ENCODE peak calls at places on chromosomes 5 and 9, in four cellular contexts. One of them, this sample, is unnamed.

GRCh38 chr9:95649801-95650213 is 133.0 kb upstream of the PTCH1 start:
- DNase-seq in psoas muscle: no peak
- DNase-seq in endothelial cell of umbilical vein: no peak
- DNase-seq in A549: no peak
- DNase-seq in this sample: no peak

GRCh38 chr5:71456362-71456743 is 902 bp downstream of the BDP1 start:
- DNase-seq in endothelial cell of umbilical vein: no peak
- DNase-seq in A549: no peak
- DNase-seq in psoas muscle: no peak
- DNase-seq in this sample: no peak

GRCh38 chr5:534006-534742 is 9.9 kb upstream of the SLC9A3 start:
- DNase-seq in psoas muscle: no peak
- DNase-seq in endothelial cell of umbilical vein: no peak
- DNase-seq in A549: no peak
- DNase-seq in this sample: no peak

GRCh38 chr9:106864533-106865143 is 1.7 kb downstream of the ZNF462 start:
- DNase-seq in A549: no peak
- DNase-seq in psoas muscle: no peak
- DNase-seq in endothelial cell of umbilical vein: peak; percentile 56
- DNase-seq in this sample: peak; percentile 68

GRCh38 chr9:17472126-17472525 is 106.7 kb upstream of the SH3GL2 start:
- DNase-seq in psoas muscle: no peak
- DNase-seq in A549: no peak
- DNase-seq in endothelial cell of umbilical vein: no peak
- DNase-seq in this sample: peak; percentile 11

GRCh38 chr5:149675467-149676201 is 54.5 kb upstream of the PPARGC1B start:
- DNase-seq in psoas muscle: no peak
- DNase-seq in endothelial cell of umbilical vein: peak; percentile 47
- DNase-seq in A549: no peak
- DNase-seq in this sample: peak; percentile 40

GRCh38 chr9:116318463-116319271 is 165.1 kb downstream of the PAPPA start:
- DNase-seq in endothelial cell of umbilical vein: no peak
- DNase-seq in A549: no peak
- DNase-seq in psoas muscle: peak; percentile 75
- DNase-seq in this sample: no peak

GRCh38 chr9:4397917-4398316 is 92.4 kb upstream of the SLC1A1 start:
- DNase-seq in psoas muscle: no peak
- DNase-seq in A549: no peak
- DNase-seq in endothelial cell of umbilical vein: no peak
- DNase-seq in this sample: no peak

GRCh38 chr9:20683351-20684034 is 566 bp upstream of the FOCAD start:
- DNase-seq in endothelial cell of umbilical vein: peak; percentile 82
- DNase-seq in psoas muscle: peak; percentile 77
- DNase-seq in A549: peak; percentile 45
- DNase-seq in this sample: peak; percentile 24

DNA sequence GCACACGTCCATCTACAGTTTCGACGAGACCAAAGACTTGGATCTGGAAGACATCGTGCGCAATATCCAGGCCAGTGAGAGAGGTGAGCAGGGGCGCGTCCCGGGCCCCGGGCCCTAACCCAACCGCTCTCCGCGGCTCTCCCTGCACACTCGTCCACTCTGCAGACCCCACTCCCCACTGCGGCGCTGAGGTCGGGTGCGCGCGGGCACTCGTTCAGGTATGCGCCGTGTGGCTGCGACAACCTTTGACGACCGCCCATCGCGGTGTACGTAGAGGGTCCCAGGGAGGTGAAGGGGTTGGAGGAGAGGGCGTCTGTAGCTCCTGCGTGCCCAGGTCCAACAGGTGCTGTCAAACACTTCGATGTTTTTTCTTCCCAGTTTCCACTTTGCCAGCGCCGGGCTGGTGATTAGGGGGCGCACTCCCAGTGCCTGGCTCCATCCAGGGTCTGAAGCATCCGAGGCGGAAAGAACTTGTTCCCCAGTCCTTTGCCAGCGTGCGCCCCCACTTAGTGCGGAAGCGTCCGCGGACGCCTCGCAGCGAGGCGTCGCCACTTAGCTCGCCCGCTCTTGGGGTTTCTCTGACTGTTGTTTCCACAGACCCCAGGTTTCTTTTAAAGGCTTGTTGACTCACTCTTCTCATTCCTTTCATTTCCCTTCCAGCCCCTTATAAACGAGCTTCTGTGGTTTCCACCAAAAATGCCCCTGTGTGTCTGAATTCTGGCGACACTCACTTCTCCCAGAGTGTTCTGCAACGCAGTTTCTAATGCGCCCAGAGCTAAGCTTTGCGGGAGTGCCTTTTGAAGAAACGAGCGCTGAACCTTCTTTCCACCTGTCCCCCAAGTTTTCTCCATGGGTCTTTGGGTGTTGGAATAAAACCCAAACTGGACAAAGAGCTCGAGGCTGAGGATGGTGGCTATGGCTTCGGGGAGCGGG is 1.6 kb downstream of the NPR3 start:
- DNase-seq in endothelial cell of umbilical vein: no peak
- DNase-seq in psoas muscle: no peak
- DNase-seq in A549: no peak
- DNase-seq in this sample: peak; percentile 16
- H3K27ac ChIP-seq in endothelial cell of umbilical vein: no peak overlapping the region
- H3K27ac ChIP-seq in psoas muscle: no peak overlapping the region
- H3K27ac ChIP-seq in A549: peak overlapping the region; percentile 83
- H3K27ac ChIP-seq in this sample: no peak overlapping the region

GRCh38 chr5:10826971-10827370 is 65.9 kb upstream of the DAP start:
- DNase-seq in A549: no peak
- DNase-seq in endothelial cell of umbilical vein: no peak
- DNase-seq in psoas muscle: no peak
- DNase-seq in this sample: no peak

GRCh38 chr5:10827571-10827970 is 66.5 kb upstream of the DAP start:
- DNase-seq in psoas muscle: no peak
- DNase-seq in A549: no peak
- DNase-seq in endothelial cell of umbilical vein: no peak
- DNase-seq in this sample: no peak

GRCh38 chr5:10828241-10828640 is 67.2 kb upstream of the DAP start:
- DNase-seq in A549: no peak
- DNase-seq in endothelial cell of umbilical vein: no peak
- DNase-seq in psoas muscle: no peak
- DNase-seq in this sample: no peak

GRCh38 chr5:10831416-10831815 is 70.4 kb upstream of the DAP start:
- DNase-seq in psoas muscle: no peak
- DNase-seq in endothelial cell of umbilical vein: no peak
- DNase-seq in A549: no peak
- DNase-seq in this sample: no peak

GRCh38 chr5:10825897-10826644 is 65.0 kb upstream of the DAP start:
- DNase-seq in endothelial cell of umbilical vein: no peak
- DNase-seq in A549: no peak
- DNase-seq in psoas muscle: no peak
- DNase-seq in this sample: no peak
- TF ChIP-seq CTCF in endothelial cell of umbilical vein: no peak
- TF ChIP-seq CTCF in A549: no peak
- TF ChIP-seq CTCF in psoas muscle: no peak
- TF ChIP-seq CTCF in this sample: peak; percentile 28

GRCh38 chr9:33166263-33167083 is 663 bp downstream of the B4GALT1 start:
- DNase-seq in psoas muscle: peak; percentile 85
- DNase-seq in A549: no peak
- DNase-seq in endothelial cell of umbilical vein: peak; percentile 40
- DNase-seq in this sample: no peak
- H3K4me1 ChIP-seq in psoas muscle: peaks cover 44% of the 10 kb centered on the region
- H3K4me1 ChIP-seq in A549: peaks cover 48% of the 10 kb centered on the region
- H3K4me1 ChIP-seq in endothelial cell of umbilical vein: peaks cover 35% of the 10 kb centered on the region
- H3K4me1 ChIP-seq in this sample: peaks cover 26% of the 10 kb centered on the region

GRCh38 chr5:141127305-141127704 is 5.7 kb downstream of the PCDHB4 start:
- DNase-seq in A549: no peak
- DNase-seq in endothelial cell of umbilical vein: no peak
- DNase-seq in psoas muscle: no peak
- DNase-seq in this sample: no peak
- H3K27ac ChIP-seq in A549: no peak overlapping the region
- H3K27ac ChIP-seq in endothelial cell of umbilical vein: no peak overlapping the region
- H3K27ac ChIP-seq in psoas muscle: no peak overlapping the region
- H3K27ac ChIP-seq in this sample: no peak overlapping the region

GRCh38 chr5:168269950-168270349 is 21.5 kb upstream of the WWC1 start:
- DNase-seq in psoas muscle: no peak
- DNase-seq in A549: peak; percentile 56
- DNase-seq in endothelial cell of umbilical vein: no peak
- DNase-seq in this sample: no peak
- TF ChIP-seq CTCF in psoas muscle: no peak
- TF ChIP-seq CTCF in A549: no peak
- TF ChIP-seq CTCF in endothelial cell of umbilical vein: no peak
- TF ChIP-seq CTCF in this sample: no peak

DNA sequence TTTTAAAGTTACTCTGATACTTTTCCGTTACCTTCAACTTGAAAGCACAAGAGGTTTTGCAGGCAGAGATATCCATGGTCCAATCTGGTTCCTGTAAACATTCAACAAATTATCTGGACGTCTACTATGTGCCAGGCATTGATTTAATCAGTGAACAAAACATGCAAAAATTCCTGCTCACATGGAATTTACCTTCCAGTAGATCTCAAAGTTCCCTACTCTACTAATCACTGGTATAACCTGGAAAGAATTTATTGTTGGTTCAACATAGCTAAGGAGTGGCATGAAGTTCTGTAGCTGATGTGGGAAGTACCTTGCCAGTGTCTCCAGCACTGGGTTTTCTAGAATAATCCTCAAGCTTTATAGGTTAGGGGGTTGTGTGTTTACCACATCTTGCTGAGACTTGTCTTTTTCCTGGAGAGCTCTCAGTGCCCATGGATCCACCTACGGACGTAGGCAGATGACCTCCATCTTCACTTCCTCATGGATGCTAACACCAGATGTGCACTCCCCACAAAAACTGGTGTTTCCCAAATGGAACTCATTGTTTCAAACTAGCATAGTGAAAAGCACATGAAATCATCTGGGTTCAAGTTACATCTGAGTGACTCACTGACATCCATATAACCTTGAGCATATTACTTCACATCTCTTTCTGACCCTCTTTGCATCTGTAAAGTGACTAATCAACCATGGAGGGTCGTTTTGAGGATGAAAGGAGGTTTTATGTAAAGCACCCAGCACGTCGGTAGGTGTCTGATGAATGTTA is 10.0 kb downstream of the OCLN start:
- DNase-seq in A549: no peak
- DNase-seq in psoas muscle: no peak
- DNase-seq in endothelial cell of umbilical vein: peak; percentile 52
- DNase-seq in this sample: peak; percentile 91
- H3K4me1 ChIP-seq in A549: peaks cover 49% of the 10 kb centered on the region
- H3K4me1 ChIP-seq in psoas muscle: no peaks in the 10 kb centered on the region
- H3K4me1 ChIP-seq in endothelial cell of umbilical vein: peaks cover 17% of the 10 kb centered on the region
- H3K4me1 ChIP-seq in this sample: peaks cover 20% of the 10 kb centered on the region

GRCh38 chr5:97002983-97003382 is 67.1 kb downstream of the LNPEP start:
- DNase-seq in psoas muscle: no peak
- DNase-seq in A549: no peak
- DNase-seq in endothelial cell of umbilical vein: no peak
- DNase-seq in this sample: no peak

GRCh38 chr5:97000391-97000790 is 64.5 kb downstream of the LNPEP start:
- DNase-seq in A549: peak; percentile 1
- DNase-seq in psoas muscle: no peak
- DNase-seq in endothelial cell of umbilical vein: no peak
- DNase-seq in this sample: no peak

GRCh38 chr5:96995419-96995818 is 59.5 kb downstream of the LNPEP start:
- DNase-seq in psoas muscle: no peak
- DNase-seq in A549: no peak
- DNase-seq in endothelial cell of umbilical vein: no peak
- DNase-seq in this sample: no peak

GRCh38 chr5:96997265-96997859 is 61.5 kb downstream of the LNPEP start:
- DNase-seq in psoas muscle: no peak
- DNase-seq in endothelial cell of umbilical vein: peak; percentile 66
- DNase-seq in A549: peak; percentile 64
- DNase-seq in this sample: no peak

GRCh38 chr5:96999856-97000255 is 64.0 kb downstream of the LNPEP start:
- DNase-seq in A549: no peak
- DNase-seq in psoas muscle: no peak
- DNase-seq in endothelial cell of umbilical vein: no peak
- DNase-seq in this sample: no peak
- H3K27ac ChIP-seq in A549: no peak overlapping the region
- H3K27ac ChIP-seq in psoas muscle: no peak overlapping the region
- H3K27ac ChIP-seq in endothelial cell of umbilical vein: no peak overlapping the region
- H3K27ac ChIP-seq in this sample: no peak overlapping the region

DNA sequence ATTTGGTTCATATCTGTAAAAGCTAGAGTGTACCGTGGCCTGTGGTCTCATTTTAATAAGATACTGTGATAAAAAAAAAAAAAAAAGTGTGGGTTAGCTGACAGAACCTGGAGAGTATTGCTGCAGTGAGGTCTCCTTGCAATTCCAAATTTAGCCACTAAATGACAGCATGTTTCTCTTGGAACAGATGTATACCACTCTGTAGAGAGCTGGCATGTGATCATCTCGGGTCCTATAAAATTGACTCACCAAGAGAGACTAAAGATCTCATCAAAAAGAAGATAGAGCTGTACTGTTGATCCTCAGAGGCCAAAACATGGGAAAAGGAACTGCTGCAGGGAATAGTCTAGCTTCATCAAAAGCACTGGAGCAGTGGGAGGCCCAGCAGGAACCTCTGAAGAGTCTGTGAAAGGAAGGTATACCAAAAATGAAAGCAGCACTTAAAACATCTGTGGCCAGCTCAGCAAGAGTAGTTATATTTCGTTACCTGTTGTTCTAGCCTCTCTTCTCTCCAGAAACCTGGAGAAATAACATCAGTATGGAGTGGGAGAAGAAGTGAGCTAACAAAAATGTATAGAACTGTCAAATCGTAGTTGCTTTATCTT is 826.8 kb downstream of the EFNA5 start:
- DNase-seq in psoas muscle: no peak
- DNase-seq in endothelial cell of umbilical vein: peak; percentile 26
- DNase-seq in A549: peak; percentile 43
- DNase-seq in this sample: peak; percentile 41
- TF ChIP-seq CTCF in psoas muscle: no peak
- TF ChIP-seq CTCF in endothelial cell of umbilical vein: peak; percentile 20
- TF ChIP-seq CTCF in A549: peak; percentile 16
- TF ChIP-seq CTCF in this sample: peak; percentile 55

DNA sequence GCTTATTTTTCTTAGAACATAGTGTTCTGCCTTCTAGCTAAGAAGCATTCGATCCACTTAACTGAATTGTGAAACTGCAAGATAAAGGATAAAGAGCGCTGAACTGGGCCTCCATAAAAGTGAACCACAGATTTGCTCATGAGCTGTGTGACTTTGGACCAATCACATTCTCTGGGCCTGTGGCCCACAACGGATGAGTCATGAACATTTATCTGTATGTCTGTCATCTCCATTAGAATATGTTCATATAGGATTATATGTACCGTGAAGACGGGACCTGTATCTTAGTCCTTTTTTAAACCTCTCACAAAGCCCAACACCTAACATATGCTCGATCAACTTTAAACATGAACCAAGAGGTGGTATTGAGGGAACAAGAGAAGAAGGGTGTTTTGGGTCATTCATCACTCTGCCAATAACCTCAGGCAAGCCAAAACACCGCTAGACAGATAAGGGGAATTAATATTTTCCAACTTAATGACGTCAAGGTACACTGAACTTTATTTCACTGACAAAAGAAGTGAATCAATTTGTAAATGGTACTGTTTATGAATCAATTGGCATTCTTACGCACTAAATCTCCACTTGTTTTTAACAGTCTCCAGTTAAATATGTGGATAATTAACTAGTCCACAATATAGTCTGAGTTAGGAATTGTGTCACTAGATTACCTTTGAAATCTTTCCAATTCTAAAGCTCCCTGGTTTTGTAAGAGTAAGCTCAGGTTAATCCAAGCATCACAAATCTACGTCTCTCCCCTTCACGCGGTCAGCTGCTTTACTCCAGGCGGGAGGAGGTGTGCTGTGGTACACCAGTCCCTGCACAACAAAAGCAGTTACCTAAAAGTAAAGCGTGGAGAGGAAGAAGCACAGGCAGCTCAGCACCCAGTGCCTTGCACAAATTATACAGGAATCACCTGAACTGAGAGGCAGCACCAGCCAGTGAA is 1.6 kb downstream of the TMEM245 start:
- DNase-seq in psoas muscle: peak; percentile 63
- DNase-seq in endothelial cell of umbilical vein: peak; percentile 65
- DNase-seq in A549: peak; percentile 72
- DNase-seq in this sample: peak; percentile 75
- H3K4me1 ChIP-seq in psoas muscle: peaks cover 50% of the 10 kb centered on the region
- H3K4me1 ChIP-seq in endothelial cell of umbilical vein: peaks cover 17% of the 10 kb centered on the region
- H3K4me1 ChIP-seq in A549: peaks cover 53% of the 10 kb centered on the region
- H3K4me1 ChIP-seq in this sample: peaks cover 8% of the 10 kb centered on the region

This sample was measured in foreskin keratinocyte.